ENCODE peak calls at places on chromosomes 2 and 18, in eight cellular contexts. D is coronary artery, T is psoas muscle, F is fibroblast of pulmonary artery, I is cardiac fibroblast, A is Calu3, U is dorsolateral prefrontal cortex, Q is tibial artery. E is an unnamed sample.

GRCh38 chr2:68403199-68403644 is 38.1 kb downstream of the PLEK start:
- DNase-seq in D (no peak), Q (no peak), U (no peak), I (no peak), T (no peak), A (no peak), F (no peak), E (no peak)

GRCh38 chr2:134648547-134648946 is 70.3 kb downstream of the TMEM163 start:
- DNase-seq in F (no peak), U (no peak), T (no peak), A (no peak), Q (no peak), I (no peak), D (no peak), E (no peak)

GRCh38 chr18:45228989-45229388 is 386.3 kb upstream of the SLC14A2 start:
- DNase-seq in F (no peak), U (no peak), I (no peak), Q (no peak), T (no peak), A (no peak), D (no peak), E (no peak)

GRCh38 chr2:188811522-188811921 is 162.7 kb upstream of the COL3A1 start:
- DNase-seq in Q (no peak), T (no peak), F (peak; percentile 79), U (no peak), A (no peak), I (peak; percentile 81), D (no peak), E (no peak)

GRCh38 chr2:186827862-186828492 is 21.0 kb downstream of the ZSWIM2 start:
- DNase-seq in D (no peak), I (no peak), F (no peak), T (no peak), A (no peak), Q (no peak), U (no peak), E (no peak)

GRCh38 chr18:33513027-33513426 is 65.0 kb upstream of the ASXL3 start:
- DNase-seq in D (no peak), A (no peak), U (no peak), I (no peak), F (no peak), Q (no peak), T (no peak), E (no peak)

GRCh38 chr18:13247506-13247905 is 28.9 kb downstream of the LDLRAD4 start:
- DNase-seq in F (no peak), D (peak; percentile 35), A (no peak), I (no peak), Q (no peak), T (no peak), U (no peak), E (no peak)

GRCh38 chr18:4107049-4107459 is 348.1 kb downstream of the DLGAP1 start:
- DNase-seq in Q (no peak), I (no peak), T (no peak), U (no peak), D (no peak), A (no peak), F (no peak), E (no peak)

DNA sequence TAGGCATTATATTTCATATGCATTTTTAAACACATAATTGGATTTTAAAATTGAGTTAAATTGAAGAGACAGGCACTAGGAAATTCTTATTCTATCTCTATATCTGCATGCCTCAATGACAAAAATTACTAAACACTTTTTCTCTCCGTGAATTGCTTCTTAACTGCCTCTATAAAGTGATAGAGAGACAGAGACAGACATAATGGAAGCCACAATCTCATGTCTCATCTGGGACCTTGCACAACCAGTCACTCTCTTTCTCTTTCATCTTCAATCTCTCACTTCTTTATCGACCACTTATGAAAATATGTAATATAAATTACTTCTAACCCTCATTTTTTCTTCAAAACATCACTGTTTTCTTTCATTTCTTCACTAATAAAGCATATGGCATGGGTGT is 238.9 kb upstream of the ZNF804A start:
- DNase-seq in F (no peak), D (no peak), I (no peak), A (no peak), U (no peak), Q (no peak), T (no peak), E (no peak)
- TF ChIP-seq CTCF in F (no peak), D (no peak), I (no peak), A (no peak), U (no peak), Q (no peak), T (no peak), E (no peak)

GRCh38 chr2:63334910-63335309 is 253.4 kb downstream of the WDPCP start:
- DNase-seq in U (no peak), I (no peak), T (no peak), F (no peak), Q (no peak), A (no peak), D (no peak), E (no peak)
- TF ChIP-seq CTCF in U (no peak), I (no peak), T (no peak), F (no peak), Q (no peak), A (no peak), D (no peak), E (no peak)

DNA sequence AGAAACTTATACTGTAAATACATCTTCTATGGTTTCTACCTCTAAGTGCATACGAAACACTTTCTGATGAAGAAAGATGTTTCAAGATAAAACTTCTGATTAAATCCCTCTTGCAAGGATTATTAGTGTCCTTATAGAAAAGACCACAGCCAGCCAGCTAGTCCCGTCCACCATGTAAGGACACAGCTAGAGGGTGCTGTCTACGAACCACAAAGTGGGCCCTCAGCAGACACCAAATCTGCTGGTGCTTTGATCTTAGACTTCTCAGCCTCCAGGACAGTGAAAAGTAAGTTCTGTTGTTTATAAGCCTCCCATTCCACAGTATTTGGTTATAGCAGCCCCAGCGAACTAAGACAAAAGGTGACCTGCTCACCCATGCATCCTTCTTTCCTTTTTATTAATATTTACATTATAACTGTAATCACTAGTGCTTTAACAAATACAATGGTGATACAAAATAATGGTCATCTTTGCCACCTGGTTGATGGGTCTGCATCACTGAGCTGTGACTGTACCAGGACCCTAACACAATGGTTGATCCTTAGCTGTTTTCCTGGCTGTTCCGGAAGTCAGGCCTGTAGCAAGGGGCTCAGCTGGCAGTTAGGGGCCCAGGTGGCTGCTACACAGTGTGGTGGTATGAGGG is 108.4 kb upstream of the SMAD7 start:
- DNase-seq in U (no peak), Q (no peak), I (no peak), F (peak; percentile 21), D (no peak), T (no peak), A (no peak), E (no peak)
- TF ChIP-seq CTCF in U (no peak), Q (no peak), I (peak; percentile 34), F (peak; percentile 34), D (no peak), T (no peak), A (no peak), E (peak; percentile 20)

GRCh38 chr2:72561621-72562318 is 264.1 kb downstream of the EXOC6B start:
- DNase-seq in I (peak; percentile 80), D (no peak), A (no peak), T (no peak), F (peak; percentile 75), U (no peak), Q (no peak), E (no peak)
- TF ChIP-seq CTCF in I (no peak), D (no peak), A (no peak), T (no peak), F (no peak), U (no peak), Q (no peak), E (no peak)

GRCh38 chr18:73121207-73121606 is 253.4 kb upstream of the NETO1 start:
- DNase-seq in A (no peak), I (no peak), D (no peak), F (no peak), Q (no peak), U (no peak), T (no peak), E (no peak)
- TF ChIP-seq CTCF in A (no peak), I (no peak), D (no peak), F (no peak), Q (no peak), U (no peak), T (no peak), E (no peak)

GRCh38 chr2:163767097-163767496 is 31.3 kb upstream of the FIGN start:
- DNase-seq in T (no peak), A (no peak), F (no peak), U (no peak), Q (no peak), I (no peak), D (no peak), E (no peak)
- TF ChIP-seq CTCF in T (no peak), A (no peak), F (no peak), U (no peak), Q (no peak), I (no peak), D (no peak), E (no peak)

DNA sequence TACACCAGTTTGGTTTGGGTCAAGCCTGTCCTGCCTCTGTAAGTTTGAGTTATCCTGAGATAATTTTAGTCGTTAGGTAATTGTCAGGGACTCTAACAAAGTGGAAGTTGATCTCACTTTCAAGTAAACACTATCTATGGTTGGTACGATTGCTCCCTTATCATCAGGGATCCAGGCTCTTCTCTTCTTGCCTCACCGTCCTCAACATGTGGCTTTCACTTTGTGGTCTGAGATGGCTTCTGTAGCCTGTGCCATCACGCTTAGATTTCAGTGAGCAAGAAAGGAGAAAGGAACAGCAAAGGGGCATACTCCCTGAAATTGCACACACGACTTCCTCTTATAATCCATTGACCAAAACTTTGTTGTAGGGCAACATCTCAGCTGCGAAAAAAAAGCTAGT is 115.6 kb downstream of the CTAGE1 start:
- DNase-seq in A (no peak), I (no peak), F (no peak), T (no peak), D (no peak), Q (no peak), U (no peak), E (no peak)
- TF ChIP-seq CTCF in A (no peak), I (no peak), F (no peak), T (no peak), D (no peak), Q (no peak), U (no peak), E (no peak)

DNA sequence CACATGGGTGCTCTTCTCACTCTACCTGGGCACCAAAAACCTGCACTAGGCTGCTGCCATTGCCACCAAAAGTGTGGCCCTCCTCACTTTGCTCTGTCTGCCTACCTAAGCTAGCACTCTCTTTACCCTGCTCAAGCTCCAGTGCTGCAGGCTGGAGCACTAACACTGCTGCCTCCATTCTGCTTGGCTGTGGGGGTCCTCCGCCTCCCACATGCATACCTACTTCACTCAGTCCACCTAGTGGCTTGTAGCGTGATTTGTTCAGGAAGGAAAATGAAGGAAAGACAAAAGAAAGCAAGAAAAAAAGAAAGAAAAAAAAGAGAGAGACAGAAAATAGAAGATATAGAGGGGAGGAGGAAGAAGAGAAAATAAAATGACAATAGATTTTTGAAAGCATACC is 1339.4 kb upstream of the CHAC2 start:
- DNase-seq in U (no peak), A (no peak), D (no peak), T (no peak), Q (no peak), F (no peak), I (no peak), E (no peak)
- TF ChIP-seq CTCF in U (no peak), A (no peak), D (no peak), T (no peak), Q (no peak), F (no peak), I (no peak), E (no peak)

E was measured in GM20000.